ENCODE peak calls at places on chromosomes 1 and 21, in five cellular contexts. A is heart left ventricle; K is brain microvascular endothelial cell; V is endodermal cell; J is CD8-positive, alpha-beta T cell. H is an unnamed sample.

GRCh38 chr1:111334169-111334568 is 43.5 kb downstream of the CHIA start:
- DNase-seq in A (peak; percentile 32), K (peak; percentile 34), V (peak; percentile 71), J (peak; percentile 69), H (peak; percentile 34)

GRCh38 chr1:243628476-243628907 is 221.6 kb downstream of the AKT3 start:
- DNase-seq in A (no peak), K (no peak), V (no peak), J (no peak), H (no peak)

GRCh38 chr21:36854391-36854790 is 112.1 kb downstream of the HLCS start:
- DNase-seq in A (peak; percentile 40), K (peak; percentile 53), V (peak; percentile 84), J (no peak), H (peak; percentile 71)

GRCh38 chr1:183000563-183000962 is 22.7 kb upstream of the LAMC1 start:
- DNase-seq in A (no peak), K (no peak), V (no peak), J (no peak), H (no peak)

GRCh38 chr1:100868364-100868995 is 26.2 kb downstream of the EXTL2 start:
- DNase-seq in A (no peak), K (no peak), V (no peak), J (no peak), H (no peak)

GRCh38 chr1:115546846-115547245 is 94.9 kb upstream of the VANGL1 start:
- DNase-seq in A (no peak), K (no peak), V (no peak), J (no peak), H (no peak)

GRCh38 chr1:13549521-13549920 is 34.1 kb upstream of the PDPN start:
- DNase-seq in A (no peak), K (no peak), V (no peak), J (no peak), H (no peak)

GRCh38 chr1:97610748-97611147 is 310.1 kb downstream of the DPYD start:
- DNase-seq in A (no peak), K (no peak), V (no peak), J (no peak), H (no peak)

GRCh38 chr1:17053071-17053684 is 654 bp downstream of the SDHB start:
- DNase-seq in A (no peak), K (no peak), V (no peak), J (no peak), H (no peak)

GRCh38 chr1:109167114-109167513 is 46.6 kb upstream of the SARS1 start:
- DNase-seq in A (no peak), K (peak; percentile 16), V (no peak), J (no peak), H (no peak)

GRCh38 chr1:166740668-166741276 is 98.5 kb upstream of the POGK start:
- DNase-seq in A (no peak), K (no peak), V (no peak), J (no peak), H (no peak)

GRCh38 chr21:16863541-16863940 is 649.3 kb upstream of the CXADR start:
- DNase-seq in A (no peak), K (no peak), V (no peak), J (no peak), H (no peak)

GRCh38 chr1:171188388-171189266 is 3.5 kb downstream of the FMO2 start:
- DNase-seq in A (peak; percentile 56), K (peak; percentile 46), V (peak; percentile 74), J (peak; percentile 51), H (peak; percentile 27)

GRCh38 chr1:111476761-111477309 is 3.1 kb downstream of the C1orf162 start:
- DNase-seq in A (no peak), K (no peak), V (no peak), J (peak; percentile 70), H (no peak)

GRCh38 chr21:31337991-31338891 is 5.8 kb downstream of the TIAM1 start:
- DNase-seq in A (no peak), K (no peak), V (no peak), J (no peak), H (no peak)

GRCh38 chr1:109190189-109190588 is 23.5 kb upstream of the SARS1 start:
- DNase-seq in A (no peak), K (no peak), V (no peak), J (no peak), H (no peak)

DNA sequence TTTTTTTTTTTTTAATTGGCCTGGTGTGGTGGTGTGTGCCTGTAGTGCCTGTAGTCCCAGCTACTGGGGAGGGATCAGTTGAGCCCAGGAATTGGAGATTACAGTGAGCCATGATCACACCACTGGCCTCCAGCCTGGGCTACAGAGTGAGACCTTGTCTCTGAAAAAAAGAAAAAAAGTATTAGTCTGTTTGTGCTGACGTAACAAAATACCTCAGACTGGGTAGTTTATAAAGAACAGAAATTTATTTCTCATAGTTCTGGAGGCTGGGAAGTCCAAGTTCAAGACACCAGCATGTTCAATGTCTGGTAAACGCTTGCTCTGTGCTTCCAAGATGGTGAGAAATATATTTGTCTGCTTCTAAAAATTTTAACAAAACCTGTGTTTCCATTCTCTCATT is 25.8 kb downstream of the TRAF5 start:
- DNase-seq in A (no peak), K (no peak), V (no peak), J (no peak), H (no peak)
- H3K27ac ChIP-seq in A (no peak overlapping the region), K (no peak overlapping the region), V (no peak overlapping the region), J (no peak overlapping the region), H (no peak overlapping the region)

GRCh38 chr1:110312188-110313121 is 26.7 kb upstream of the RBM15 start:
- DNase-seq in A (peak; percentile 85), K (peak; percentile 65), V (peak; percentile 94), J (peak; percentile 85), H (peak; percentile 82)
- H3K4me3 ChIP-seq in A (no peak overlapping the region), K (no peak overlapping the region), V (no peak overlapping the region), J (no peak overlapping the region), H (no peak overlapping the region)

DNA sequence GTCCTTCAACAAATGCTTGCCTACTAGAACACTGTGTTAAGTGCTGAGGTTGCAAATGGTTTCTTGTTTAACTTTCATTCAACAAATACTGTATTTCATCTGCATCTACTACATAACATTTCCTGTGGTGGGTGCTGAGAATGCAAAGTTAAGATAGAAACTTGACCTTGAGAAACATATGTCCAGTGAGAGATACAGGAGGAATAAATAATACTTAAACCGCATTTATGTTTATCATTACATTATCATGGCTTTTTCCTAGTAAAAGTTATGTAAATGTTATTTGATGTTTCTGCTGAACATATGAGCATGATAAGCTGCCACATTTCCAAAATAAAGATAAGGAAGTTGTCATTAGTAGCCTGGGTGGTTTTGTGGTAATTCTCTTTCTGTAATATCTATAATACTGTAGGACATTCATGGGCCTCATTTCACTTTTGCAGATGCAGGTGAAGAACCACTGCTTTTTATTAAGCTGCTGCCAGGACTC is 590.4 kb downstream of the PLPP3 start:
- DNase-seq in A (no peak), K (no peak), V (no peak), J (no peak), H (no peak)
- H3K27me3 ChIP-seq in A (no peaks in the 10 kb centered on the region), K (no peaks in the 10 kb centered on the region), V (no peaks in the 10 kb centered on the region), J (no peaks in the 10 kb centered on the region), H (no peaks in the 10 kb centered on the region)

GRCh38 chr1:21639594-21640041 is 29.5 kb downstream of the RAP1GAP start:
- DNase-seq in A (no peak), K (no peak), V (peak; percentile 94), J (no peak), H (no peak)

GRCh38 chr1:21641537-21641936 is 27.6 kb downstream of the RAP1GAP start:
- DNase-seq in A (no peak), K (no peak), V (no peak), J (no peak), H (no peak)

GRCh38 chr1:21641967-21642366 is 27.2 kb downstream of the RAP1GAP start:
- DNase-seq in A (peak; percentile 56), K (no peak), V (no peak), J (no peak), H (no peak)

GRCh38 chr1:21641076-21641475 is 28.1 kb downstream of the RAP1GAP start:
- DNase-seq in A (no peak), K (no peak), V (no peak), J (no peak), H (no peak)

GRCh38 chr1:21640653-21641052 is 28.5 kb downstream of the RAP1GAP start:
- DNase-seq in A (no peak), K (no peak), V (no peak), J (no peak), H (no peak)
- H3K27ac ChIP-seq in A (no peak overlapping the region), K (no peak overlapping the region), V (no peak overlapping the region), J (no peak overlapping the region), H (no peak overlapping the region)

GRCh38 chr1:160767417-160768294 is 28.3 kb upstream of the LY9 start:
- DNase-seq in A (no peak), K (no peak), V (no peak), J (no peak), H (no peak)
- H3K4me3 ChIP-seq in A (peak overlapping the region; percentile 27), K (no peak overlapping the region), V (no peak overlapping the region), J (peak overlapping the region; percentile 31), H (no peak overlapping the region)

GRCh38 chr1:30803562-30803961 is 46.0 kb upstream of the LAPTM5 start:
- DNase-seq in A (no peak), K (no peak), V (no peak), J (no peak), H (no peak)
- H3K27me3 ChIP-seq in A (peaks cover 22% of the 10 kb centered on the region), K (no peaks in the 10 kb centered on the region), V (peaks cover 10% of the 10 kb centered on the region), J (no peaks in the 10 kb centered on the region), H (no peaks in the 10 kb centered on the region)

H was measured in WERI-Rb-1.